ENCODE peak calls at places on chromosomes 5 and 9, in eight cellular contexts. One of them, this sample, is unnamed.

GRCh38 chr5:71905804-71906711 is 187.0 kb downstream of the CARTPT start:
- DNase-seq in GM12878: no peak
- DNase-seq in K562: no peak
- DNase-seq in HepG2: no peak
- DNase-seq in SK-N-SH: peak
- DNase-seq in HCT116: no peak
- DNase-seq in IMR-90: no peak
- DNase-seq in A549: no peak
- DNase-seq in this sample: no peak

GRCh38 chr9:111008148-111009075 is 29.9 kb downstream of the LPAR1 start:
- DNase-seq in GM12878: no peak
- DNase-seq in IMR-90: peak
- DNase-seq in A549: no peak
- DNase-seq in HCT116: no peak
- DNase-seq in SK-N-SH: no peak
- DNase-seq in HepG2: no peak
- DNase-seq in K562: no peak
- DNase-seq in this sample: no peak

GRCh38 chr5:173628501-173628900 is 12.1 kb upstream of the BOD1 start:
- DNase-seq in GM12878: no peak
- DNase-seq in A549: no peak
- DNase-seq in HCT116: no peak
- DNase-seq in IMR-90: no peak
- DNase-seq in SK-N-SH: no peak
- DNase-seq in K562: no peak
- DNase-seq in HepG2: no peak
- DNase-seq in this sample: no peak

GRCh38 chr5:107602896-107603295 is 67.8 kb downstream of the EFNA5 start:
- DNase-seq in SK-N-SH: no peak
- DNase-seq in GM12878: no peak
- DNase-seq in A549: no peak
- DNase-seq in HepG2: no peak
- DNase-seq in HCT116: no peak
- DNase-seq in IMR-90: no peak
- DNase-seq in K562: no peak
- DNase-seq in this sample: no peak

GRCh38 chr9:16450043-16450442 is 420.4 kb downstream of the BNC2 start:
- DNase-seq in IMR-90: no peak
- DNase-seq in HepG2: no peak
- DNase-seq in SK-N-SH: no peak
- DNase-seq in A549: no peak
- DNase-seq in HCT116: no peak
- DNase-seq in K562: no peak
- DNase-seq in GM12878: no peak
- DNase-seq in this sample: no peak

GRCh38 chr9:91415290-91415689 is 8.3 kb downstream of the NFIL3 start:
- DNase-seq in IMR-90: no peak
- DNase-seq in HCT116: no peak
- DNase-seq in K562: no peak
- DNase-seq in SK-N-SH: no peak
- DNase-seq in A549: no peak
- DNase-seq in GM12878: peak
- DNase-seq in HepG2: no peak
- DNase-seq in this sample: no peak

GRCh38 chr9:98172604-98173003 is 19.8 kb downstream of the CORO2A start:
- DNase-seq in K562: no peak
- DNase-seq in SK-N-SH: no peak
- DNase-seq in A549: no peak
- DNase-seq in GM12878: no peak
- DNase-seq in HCT116: no peak
- DNase-seq in HepG2: peak
- DNase-seq in IMR-90: peak
- DNase-seq in this sample: no peak

GRCh38 chr5:128854931-128855330 is 110.4 kb upstream of the SLC27A6 start:
- DNase-seq in HCT116: no peak
- DNase-seq in K562: no peak
- DNase-seq in SK-N-SH: no peak
- DNase-seq in A549: no peak
- DNase-seq in IMR-90: no peak
- DNase-seq in HepG2: no peak
- DNase-seq in GM12878: no peak
- DNase-seq in this sample: no peak

GRCh38 chr5:36688722-36689121 is 82.3 kb downstream of the SLC1A3 start:
- DNase-seq in GM12878: no peak
- DNase-seq in IMR-90: peak
- DNase-seq in HepG2: peak
- DNase-seq in HCT116: peak
- DNase-seq in SK-N-SH: no peak
- DNase-seq in A549: peak
- DNase-seq in K562: peak
- DNase-seq in this sample: no peak

GRCh38 chr9:86282979-86283535 is 719 bp upstream of the ISCA1 start:
- DNase-seq in GM12878: no peak
- DNase-seq in SK-N-SH: no peak
- DNase-seq in HCT116: no peak
- DNase-seq in K562: peak
- DNase-seq in IMR-90: peak
- DNase-seq in HepG2: no peak
- DNase-seq in A549: peak
- DNase-seq in this sample: no peak

GRCh38 chr5:72160959-72161358 is 53.7 kb downstream of the MAP1B start:
- DNase-seq in HepG2: no peak
- DNase-seq in K562: no peak
- DNase-seq in HCT116: no peak
- DNase-seq in A549: no peak
- DNase-seq in SK-N-SH: no peak
- DNase-seq in GM12878: no peak
- DNase-seq in IMR-90: peak
- DNase-seq in this sample: no peak

GRCh38 chr5:153256-153655 is 38.0 kb upstream of the LRRC14B start:
- DNase-seq in HepG2: no peak
- DNase-seq in K562: no peak
- DNase-seq in SK-N-SH: no peak
- DNase-seq in A549: no peak
- DNase-seq in IMR-90: peak
- DNase-seq in HCT116: no peak
- DNase-seq in GM12878: no peak
- DNase-seq in this sample: no peak

GRCh38 chr5:14896091-14896490 is 24.5 kb upstream of the ANKH start:
- DNase-seq in HCT116: no peak
- DNase-seq in A549: no peak
- DNase-seq in K562: no peak
- DNase-seq in IMR-90: no peak
- DNase-seq in HepG2: no peak
- DNase-seq in SK-N-SH: no peak
- DNase-seq in GM12878: no peak
- DNase-seq in this sample: no peak

GRCh38 chr5:60754495-60754894 is 54.5 kb upstream of the DEPDC1B start:
- DNase-seq in HCT116: no peak
- DNase-seq in SK-N-SH: no peak
- DNase-seq in A549: no peak
- DNase-seq in HepG2: no peak
- DNase-seq in IMR-90: no peak
- DNase-seq in K562: no peak
- DNase-seq in GM12878: no peak
- DNase-seq in this sample: no peak

GRCh38 chr5:140875085-140876065 is at the start of gene PCDHA12:
- DNase-seq in SK-N-SH: peak
- DNase-seq in IMR-90: no peak
- DNase-seq in HCT116: no peak
- DNase-seq in HepG2: no peak
- DNase-seq in GM12878: no peak
- DNase-seq in K562: no peak
- DNase-seq in A549: peak
- DNase-seq in this sample: no peak

GRCh38 chr5:151469992-151470391 is 22.6 kb downstream of the SLC36A1 start:
- DNase-seq in A549: no peak
- DNase-seq in GM12878: no peak
- DNase-seq in SK-N-SH: no peak
- DNase-seq in K562: no peak
- DNase-seq in IMR-90: no peak
- DNase-seq in HepG2: no peak
- DNase-seq in HCT116: no peak
- DNase-seq in this sample: no peak

GRCh38 chr9:98323831-98324135 is 68.3 kb upstream of the TBC1D2 start:
- DNase-seq in A549: no peak
- DNase-seq in HepG2: no peak
- DNase-seq in K562: no peak
- DNase-seq in SK-N-SH: no peak
- DNase-seq in GM12878: no peak
- DNase-seq in IMR-90: no peak
- DNase-seq in HCT116: no peak
- DNase-seq in this sample: no peak

GRCh38 chr5:80439213-80439612 is 31.3 kb downstream of the ZFYVE16 start:
- DNase-seq in A549: no peak
- DNase-seq in K562: no peak
- DNase-seq in SK-N-SH: no peak
- DNase-seq in HepG2: no peak
- DNase-seq in HCT116: no peak
- DNase-seq in GM12878: no peak
- DNase-seq in IMR-90: no peak
- DNase-seq in this sample: no peak

GRCh38 chr5:162324356-162324755 is 256.8 kb downstream of the GABRG2 start:
- DNase-seq in IMR-90: no peak
- DNase-seq in HCT116: no peak
- DNase-seq in K562: no peak
- DNase-seq in GM12878: no peak
- DNase-seq in SK-N-SH: no peak
- DNase-seq in HepG2: no peak
- DNase-seq in A549: no peak
- DNase-seq in this sample: no peak

GRCh38 chr5:67774153-67774552 is 441.4 kb upstream of the PIK3R1 start:
- DNase-seq in GM12878: no peak
- DNase-seq in A549: no peak
- DNase-seq in HCT116: no peak
- DNase-seq in HepG2: peak
- DNase-seq in IMR-90: no peak
- DNase-seq in K562: no peak
- DNase-seq in SK-N-SH: no peak
- DNase-seq in this sample: no peak

GRCh38 chr5:137075163-137075970 is 423.8 kb downstream of the SPOCK1 start:
- DNase-seq in GM12878: no peak
- DNase-seq in K562: peak
- DNase-seq in SK-N-SH: peak
- DNase-seq in HepG2: peak
- DNase-seq in HCT116: peak
- DNase-seq in IMR-90: peak
- DNase-seq in A549: peak
- DNase-seq in this sample: peak
- TF ChIP-seq RAD21 in GM12878: no peak
- TF ChIP-seq RAD21 in K562: no peak
- TF ChIP-seq RAD21 in SK-N-SH: peak
- TF ChIP-seq RAD21 in HepG2: peak
- TF ChIP-seq RAD21 in HCT116: peak
- TF ChIP-seq RAD21 in IMR-90: peak
- TF ChIP-seq RAD21 in A549: peak
- TF ChIP-seq RAD21 in this sample: peak

DNA sequence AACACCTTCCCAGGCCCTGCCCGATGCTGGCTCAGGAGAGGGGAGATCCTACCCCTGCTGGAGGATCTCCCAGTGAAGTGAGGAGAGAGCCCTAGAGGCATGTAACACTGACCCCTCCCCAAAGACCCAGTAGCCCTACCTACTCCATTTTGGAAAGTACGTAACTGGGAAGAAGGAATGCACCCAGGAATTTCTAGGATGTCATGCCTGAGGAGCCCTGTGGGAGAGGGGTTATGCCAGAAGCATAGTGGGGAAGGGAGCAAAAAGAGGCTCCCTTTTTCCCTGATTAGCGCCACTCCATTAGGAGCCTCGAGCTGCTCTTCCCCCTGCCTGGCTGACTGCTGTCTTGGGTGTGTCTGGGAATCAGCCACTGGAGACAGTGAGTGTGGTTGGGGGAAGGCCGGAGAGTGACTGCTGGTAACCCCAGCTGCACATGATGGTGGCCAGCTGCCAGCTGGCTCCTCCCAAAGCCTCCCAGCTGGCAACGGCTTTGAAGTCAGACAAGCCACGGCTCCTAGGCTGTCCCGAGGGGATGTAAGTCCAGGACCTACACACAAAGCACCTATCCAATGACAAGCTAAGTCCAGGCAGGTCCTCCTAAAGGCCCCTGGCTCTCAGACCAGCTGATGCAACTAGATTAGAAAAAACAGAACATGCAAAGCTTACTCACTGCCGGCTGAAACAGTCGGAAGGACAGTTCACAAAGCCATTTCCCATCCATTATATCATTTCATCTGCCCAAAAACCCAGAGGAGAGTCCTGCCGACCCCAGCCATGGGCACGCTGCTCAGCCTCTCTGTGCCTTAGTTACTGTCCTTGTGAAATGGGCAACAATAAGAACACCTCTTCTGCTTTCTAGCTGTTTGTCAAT is 136.5 kb upstream of the ABCA1 start:
- DNase-seq in IMR-90: peak
- DNase-seq in SK-N-SH: peak
- DNase-seq in K562: no peak
- DNase-seq in GM12878: no peak
- DNase-seq in A549: peak
- DNase-seq in HCT116: no peak
- DNase-seq in HepG2: peak
- DNase-seq in this sample: no peak
- TF ChIP-seq RAD21 in IMR-90: peak
- TF ChIP-seq RAD21 in SK-N-SH: peak
- TF ChIP-seq RAD21 in K562: no peak
- TF ChIP-seq RAD21 in GM12878: no peak
- TF ChIP-seq RAD21 in A549: peak
- TF ChIP-seq RAD21 in HCT116: no peak
- TF ChIP-seq RAD21 in HepG2: no peak
- TF ChIP-seq RAD21 in this sample: no peak

GRCh38 chr5:55364537-55365055 is 56.8 kb downstream of the MTREX start:
- DNase-seq in K562: no peak
- DNase-seq in GM12878: peak
- DNase-seq in IMR-90: no peak
- DNase-seq in HepG2: no peak
- DNase-seq in SK-N-SH: no peak
- DNase-seq in HCT116: no peak
- DNase-seq in A549: no peak
- DNase-seq in this sample: no peak

GRCh38 chr5:55372130-55372925 is 64.5 kb downstream of the MTREX start:
- DNase-seq in GM12878: no peak
- DNase-seq in A549: no peak
- DNase-seq in SK-N-SH: no peak
- DNase-seq in HCT116: no peak
- DNase-seq in HepG2: no peak
- DNase-seq in IMR-90: no peak
- DNase-seq in K562: no peak
- DNase-seq in this sample: no peak

GRCh38 chr5:55371145-55371544 is 63.4 kb downstream of the MTREX start:
- DNase-seq in HepG2: no peak
- DNase-seq in SK-N-SH: no peak
- DNase-seq in GM12878: no peak
- DNase-seq in K562: no peak
- DNase-seq in HCT116: no peak
- DNase-seq in IMR-90: no peak
- DNase-seq in A549: no peak
- DNase-seq in this sample: no peak

GRCh38 chr5:55370291-55370925 is 62.6 kb downstream of the MTREX start:
- DNase-seq in IMR-90: no peak
- DNase-seq in K562: no peak
- DNase-seq in HepG2: no peak
- DNase-seq in A549: no peak
- DNase-seq in GM12878: no peak
- DNase-seq in HCT116: no peak
- DNase-seq in SK-N-SH: no peak
- DNase-seq in this sample: no peak
- TF ChIP-seq RAD21 in IMR-90: no peak
- TF ChIP-seq RAD21 in K562: no peak
- TF ChIP-seq RAD21 in HepG2: no peak
- TF ChIP-seq RAD21 in A549: no peak
- TF ChIP-seq RAD21 in GM12878: no peak
- TF ChIP-seq RAD21 in HCT116: no peak
- TF ChIP-seq RAD21 in SK-N-SH: no peak
- TF ChIP-seq RAD21 in this sample: no peak

GRCh38 chr5:135533794-135534193 is 2.0 kb downstream of the NEUROG1 start:
- DNase-seq in HepG2: no peak
- DNase-seq in IMR-90: no peak
- DNase-seq in GM12878: no peak
- DNase-seq in A549: no peak
- DNase-seq in K562: no peak
- DNase-seq in HCT116: no peak
- DNase-seq in SK-N-SH: no peak
- DNase-seq in this sample: no peak
- TF ChIP-seq RAD21 in HepG2: no peak
- TF ChIP-seq RAD21 in IMR-90: no peak
- TF ChIP-seq RAD21 in GM12878: no peak
- TF ChIP-seq RAD21 in A549: no peak
- TF ChIP-seq RAD21 in K562: no peak
- TF ChIP-seq RAD21 in HCT116: no peak
- TF ChIP-seq RAD21 in SK-N-SH: no peak
- TF ChIP-seq RAD21 in this sample: no peak

This sample was measured in H1.